ENCODE peak calls at places on chromosomes 2 and 18, in nine cellular contexts. One of them, this sample, is unnamed.

GRCh38 chr2:46970334-46971288 is 55.0 kb upstream of the MCFD2 start:
- ATAC-seq in sciatic nerve: peak; percentile 23
- ATAC-seq in upper lobe of left lung: peak; percentile 65
- ATAC-seq in Panc1: no peak
- ATAC-seq in activated CD8-positive, alpha-beta memory T cell treated with anti-CD3 and anti-CD28 coated beads, Interleukin-2, amount 10 ng/mL, durations not matched to agents 7 days and 5 days: peak; percentile 27
- ATAC-seq in K562: peak; percentile 11
- ATAC-seq in aorta: no peak
- ATAC-seq in stimulated activated naive CD8-positive, alpha-beta T cell treated with anti-CD3 and anti-CD28 coated beads, Interleukin-15, Interleukin-2, amounts not matched to agents 100 U/mL and 50 U/mL, for 24 hours: no peak
- ATAC-seq in activated T-cell treated with anti-CD3 and anti-CD28 coated beads, Interleukin-2, amount 50 U/mL, for 72 hours: no peak
- ATAC-seq in this sample: peak; percentile 40

GRCh38 chr2:120722603-120723421 is 12.9 kb upstream of the GLI2 start:
- ATAC-seq in sciatic nerve: peak; percentile 61
- ATAC-seq in activated CD8-positive, alpha-beta memory T cell treated with anti-CD3 and anti-CD28 coated beads, Interleukin-2, amount 10 ng/mL, durations not matched to agents 7 days and 5 days: no peak
- ATAC-seq in K562: no peak
- ATAC-seq in aorta: peak; percentile 68
- ATAC-seq in upper lobe of left lung: no peak
- ATAC-seq in stimulated activated naive CD8-positive, alpha-beta T cell treated with anti-CD3 and anti-CD28 coated beads, Interleukin-15, Interleukin-2, amounts not matched to agents 100 U/mL and 50 U/mL, for 24 hours: no peak
- ATAC-seq in Panc1: peak; percentile 69
- ATAC-seq in activated T-cell treated with anti-CD3 and anti-CD28 coated beads, Interleukin-2, amount 50 U/mL, for 72 hours: no peak
- ATAC-seq in this sample: peak; percentile 56

GRCh38 chr2:120238728-120239487 is 13.7 kb upstream of the RALB start:
- ATAC-seq in Panc1: peak; percentile 77
- ATAC-seq in K562: peak; percentile 76
- ATAC-seq in activated CD8-positive, alpha-beta memory T cell treated with anti-CD3 and anti-CD28 coated beads, Interleukin-2, amount 10 ng/mL, durations not matched to agents 7 days and 5 days: no peak
- ATAC-seq in stimulated activated naive CD8-positive, alpha-beta T cell treated with anti-CD3 and anti-CD28 coated beads, Interleukin-15, Interleukin-2, amounts not matched to agents 100 U/mL and 50 U/mL, for 24 hours: no peak
- ATAC-seq in aorta: peak; percentile 51
- ATAC-seq in activated T-cell treated with anti-CD3 and anti-CD28 coated beads, Interleukin-2, amount 50 U/mL, for 72 hours: no peak
- ATAC-seq in sciatic nerve: peak; percentile 44
- ATAC-seq in upper lobe of left lung: peak; percentile 42
- ATAC-seq in this sample: peak; percentile 83

GRCh38 chr2:213766465-213766891 is 482.2 kb downstream of the SPAG16 start:
- ATAC-seq in Panc1: no peak
- ATAC-seq in sciatic nerve: no peak
- ATAC-seq in stimulated activated naive CD8-positive, alpha-beta T cell treated with anti-CD3 and anti-CD28 coated beads, Interleukin-15, Interleukin-2, amounts not matched to agents 100 U/mL and 50 U/mL, for 24 hours: no peak
- ATAC-seq in aorta: peak; percentile 41
- ATAC-seq in activated T-cell treated with anti-CD3 and anti-CD28 coated beads, Interleukin-2, amount 50 U/mL, for 72 hours: peak; percentile 85
- ATAC-seq in activated CD8-positive, alpha-beta memory T cell treated with anti-CD3 and anti-CD28 coated beads, Interleukin-2, amount 10 ng/mL, durations not matched to agents 7 days and 5 days: no peak
- ATAC-seq in K562: no peak
- ATAC-seq in upper lobe of left lung: no peak
- ATAC-seq in this sample: no peak

GRCh38 chr18:11821208-11821607 is 30.0 kb upstream of the CHMP1B start:
- ATAC-seq in sciatic nerve: no peak
- ATAC-seq in Panc1: no peak
- ATAC-seq in activated T-cell treated with anti-CD3 and anti-CD28 coated beads, Interleukin-2, amount 50 U/mL, for 72 hours: no peak
- ATAC-seq in upper lobe of left lung: no peak
- ATAC-seq in aorta: no peak
- ATAC-seq in stimulated activated naive CD8-positive, alpha-beta T cell treated with anti-CD3 and anti-CD28 coated beads, Interleukin-15, Interleukin-2, amounts not matched to agents 100 U/mL and 50 U/mL, for 24 hours: no peak
- ATAC-seq in K562: no peak
- ATAC-seq in activated CD8-positive, alpha-beta memory T cell treated with anti-CD3 and anti-CD28 coated beads, Interleukin-2, amount 10 ng/mL, durations not matched to agents 7 days and 5 days: no peak
- ATAC-seq in this sample: no peak

GRCh38 chr2:1591461-1591770 is 152.9 kb downstream of the PXDN start:
- ATAC-seq in K562: no peak
- ATAC-seq in aorta: no peak
- ATAC-seq in stimulated activated naive CD8-positive, alpha-beta T cell treated with anti-CD3 and anti-CD28 coated beads, Interleukin-15, Interleukin-2, amounts not matched to agents 100 U/mL and 50 U/mL, for 24 hours: no peak
- ATAC-seq in activated T-cell treated with anti-CD3 and anti-CD28 coated beads, Interleukin-2, amount 50 U/mL, for 72 hours: no peak
- ATAC-seq in sciatic nerve: no peak
- ATAC-seq in Panc1: no peak
- ATAC-seq in upper lobe of left lung: no peak
- ATAC-seq in activated CD8-positive, alpha-beta memory T cell treated with anti-CD3 and anti-CD28 coated beads, Interleukin-2, amount 10 ng/mL, durations not matched to agents 7 days and 5 days: no peak
- ATAC-seq in this sample: no peak

GRCh38 chr2:159774370-159774990 is 23.5 kb downstream of the CD302 start:
- ATAC-seq in activated T-cell treated with anti-CD3 and anti-CD28 coated beads, Interleukin-2, amount 50 U/mL, for 72 hours: no peak
- ATAC-seq in sciatic nerve: peak; percentile 17
- ATAC-seq in upper lobe of left lung: no peak
- ATAC-seq in stimulated activated naive CD8-positive, alpha-beta T cell treated with anti-CD3 and anti-CD28 coated beads, Interleukin-15, Interleukin-2, amounts not matched to agents 100 U/mL and 50 U/mL, for 24 hours: no peak
- ATAC-seq in aorta: no peak
- ATAC-seq in activated CD8-positive, alpha-beta memory T cell treated with anti-CD3 and anti-CD28 coated beads, Interleukin-2, amount 10 ng/mL, durations not matched to agents 7 days and 5 days: no peak
- ATAC-seq in Panc1: peak; percentile 44
- ATAC-seq in K562: peak; percentile 35
- ATAC-seq in this sample: peak; percentile 14

GRCh38 chr2:18501156-18501555 is 59.3 kb downstream of the RDH14 start:
- ATAC-seq in activated CD8-positive, alpha-beta memory T cell treated with anti-CD3 and anti-CD28 coated beads, Interleukin-2, amount 10 ng/mL, durations not matched to agents 7 days and 5 days: no peak
- ATAC-seq in upper lobe of left lung: no peak
- ATAC-seq in activated T-cell treated with anti-CD3 and anti-CD28 coated beads, Interleukin-2, amount 50 U/mL, for 72 hours: no peak
- ATAC-seq in stimulated activated naive CD8-positive, alpha-beta T cell treated with anti-CD3 and anti-CD28 coated beads, Interleukin-15, Interleukin-2, amounts not matched to agents 100 U/mL and 50 U/mL, for 24 hours: no peak
- ATAC-seq in sciatic nerve: no peak
- ATAC-seq in aorta: no peak
- ATAC-seq in K562: no peak
- ATAC-seq in Panc1: no peak
- ATAC-seq in this sample: no peak

GRCh38 chr18:63868546-63868945 is 19.0 kb upstream of the SERPINB2 start:
- ATAC-seq in Panc1: no peak
- ATAC-seq in activated CD8-positive, alpha-beta memory T cell treated with anti-CD3 and anti-CD28 coated beads, Interleukin-2, amount 10 ng/mL, durations not matched to agents 7 days and 5 days: no peak
- ATAC-seq in sciatic nerve: no peak
- ATAC-seq in K562: no peak
- ATAC-seq in aorta: no peak
- ATAC-seq in stimulated activated naive CD8-positive, alpha-beta T cell treated with anti-CD3 and anti-CD28 coated beads, Interleukin-15, Interleukin-2, amounts not matched to agents 100 U/mL and 50 U/mL, for 24 hours: no peak
- ATAC-seq in activated T-cell treated with anti-CD3 and anti-CD28 coated beads, Interleukin-2, amount 50 U/mL, for 72 hours: no peak
- ATAC-seq in upper lobe of left lung: no peak
- ATAC-seq in this sample: no peak

GRCh38 chr18:79876497-79876896 is 75.0 kb downstream of the SLC66A2 start:
- ATAC-seq in Panc1: peak; percentile 10
- ATAC-seq in K562: no peak
- ATAC-seq in upper lobe of left lung: no peak
- ATAC-seq in sciatic nerve: no peak
- ATAC-seq in aorta: no peak
- ATAC-seq in stimulated activated naive CD8-positive, alpha-beta T cell treated with anti-CD3 and anti-CD28 coated beads, Interleukin-15, Interleukin-2, amounts not matched to agents 100 U/mL and 50 U/mL, for 24 hours: no peak
- ATAC-seq in activated T-cell treated with anti-CD3 and anti-CD28 coated beads, Interleukin-2, amount 50 U/mL, for 72 hours: no peak
- ATAC-seq in activated CD8-positive, alpha-beta memory T cell treated with anti-CD3 and anti-CD28 coated beads, Interleukin-2, amount 10 ng/mL, durations not matched to agents 7 days and 5 days: no peak
- ATAC-seq in this sample: no peak

GRCh38 chr2:64003239-64003638 is 16.0 kb downstream of the VPS54 start:
- ATAC-seq in stimulated activated naive CD8-positive, alpha-beta T cell treated with anti-CD3 and anti-CD28 coated beads, Interleukin-15, Interleukin-2, amounts not matched to agents 100 U/mL and 50 U/mL, for 24 hours: no peak
- ATAC-seq in aorta: no peak
- ATAC-seq in Panc1: no peak
- ATAC-seq in activated T-cell treated with anti-CD3 and anti-CD28 coated beads, Interleukin-2, amount 50 U/mL, for 72 hours: no peak
- ATAC-seq in sciatic nerve: no peak
- ATAC-seq in K562: no peak
- ATAC-seq in activated CD8-positive, alpha-beta memory T cell treated with anti-CD3 and anti-CD28 coated beads, Interleukin-2, amount 10 ng/mL, durations not matched to agents 7 days and 5 days: no peak
- ATAC-seq in upper lobe of left lung: no peak
- ATAC-seq in this sample: no peak

This sample was measured in SK-N-SH treated with all-trans-retinoic acid at 6 μM for 48 hours.